ENCODE peak calls at places on chromosomes 16 and 17, in eight cellular contexts. One of them, this sample, is unnamed.

GRCh38 chr17:33595783-33596182 is 302.7 kb upstream of the ASIC2 start:
- DNase-seq in HCT116: no peak
- DNase-seq in kidney epithelial cell: no peak
- DNase-seq in kidney glomerular epithelial cell: no peak
- DNase-seq in AG04450: no peak
- DNase-seq in NCI-H146: no peak
- DNase-seq in mesendoderm: no peak
- DNase-seq in RWPE2: no peak
- DNase-seq in this sample: no peak

GRCh38 chr16:21001262-21001661 is 100.7 kb downstream of the LYRM1 start:
- DNase-seq in RWPE2: no peak
- DNase-seq in kidney epithelial cell: no peak
- DNase-seq in HCT116: peak
- DNase-seq in NCI-H146: peak
- DNase-seq in mesendoderm: peak
- DNase-seq in AG04450: no peak
- DNase-seq in kidney glomerular epithelial cell: no peak
- DNase-seq in this sample: no peak

GRCh38 chr17:41687828-41688640 is 651 bp upstream of the EIF1 start:
- DNase-seq in mesendoderm: no peak
- DNase-seq in RWPE2: no peak
- DNase-seq in kidney glomerular epithelial cell: peak
- DNase-seq in AG04450: no peak
- DNase-seq in HCT116: no peak
- DNase-seq in kidney epithelial cell: no peak
- DNase-seq in NCI-H146: peak
- DNase-seq in this sample: peak

GRCh38 chr17:20063665-20064648 is 54.8 kb downstream of the SPECC1 start:
- DNase-seq in NCI-H146: peak
- DNase-seq in kidney epithelial cell: peak
- DNase-seq in mesendoderm: no peak
- DNase-seq in AG04450: peak
- DNase-seq in kidney glomerular epithelial cell: peak
- DNase-seq in RWPE2: peak
- DNase-seq in HCT116: peak
- DNase-seq in this sample: peak

GRCh38 chr17:72539981-72540897 is 419.4 kb downstream of the SOX9 start:
- DNase-seq in mesendoderm: peak
- DNase-seq in HCT116: peak
- DNase-seq in kidney epithelial cell: no peak
- DNase-seq in NCI-H146: no peak
- DNase-seq in AG04450: no peak
- DNase-seq in kidney glomerular epithelial cell: peak
- DNase-seq in RWPE2: no peak
- DNase-seq in this sample: peak

GRCh38 chr17:16470302-16470701 is 21.7 kb downstream of the LRRC75A start:
- DNase-seq in NCI-H146: no peak
- DNase-seq in kidney epithelial cell: no peak
- DNase-seq in AG04450: no peak
- DNase-seq in kidney glomerular epithelial cell: no peak
- DNase-seq in mesendoderm: no peak
- DNase-seq in HCT116: no peak
- DNase-seq in RWPE2: no peak
- DNase-seq in this sample: no peak

GRCh38 chr17:74442670-74443515 is 11.0 kb downstream of the GPRC5C start:
- DNase-seq in HCT116: peak
- DNase-seq in mesendoderm: no peak
- DNase-seq in RWPE2: peak
- DNase-seq in AG04450: no peak
- DNase-seq in kidney glomerular epithelial cell: peak
- DNase-seq in NCI-H146: peak
- DNase-seq in kidney epithelial cell: peak
- DNase-seq in this sample: peak

GRCh38 chr17:37796081-37796480 is 51.2 kb upstream of the HNF1B start:
- DNase-seq in RWPE2: no peak
- DNase-seq in kidney epithelial cell: no peak
- DNase-seq in mesendoderm: no peak
- DNase-seq in HCT116: no peak
- DNase-seq in NCI-H146: no peak
- DNase-seq in AG04450: no peak
- DNase-seq in kidney glomerular epithelial cell: no peak
- DNase-seq in this sample: no peak

GRCh38 chr16:30491744-30492308 is 19.3 kb downstream of the ITGAL start:
- DNase-seq in AG04450: peak
- DNase-seq in kidney glomerular epithelial cell: peak
- DNase-seq in kidney epithelial cell: peak
- DNase-seq in mesendoderm: peak
- DNase-seq in HCT116: no peak
- DNase-seq in RWPE2: no peak
- DNase-seq in NCI-H146: no peak
- DNase-seq in this sample: peak

GRCh38 chr16:88758227-88758943 is 26.6 kb downstream of the PIEZO1 start:
- DNase-seq in kidney glomerular epithelial cell: no peak
- DNase-seq in RWPE2: no peak
- DNase-seq in AG04450: no peak
- DNase-seq in HCT116: no peak
- DNase-seq in mesendoderm: no peak
- DNase-seq in kidney epithelial cell: no peak
- DNase-seq in NCI-H146: no peak
- DNase-seq in this sample: peak

GRCh38 chr17:8618825-8619224 is 11.7 kb downstream of the MYH10 start:
- DNase-seq in mesendoderm: no peak
- DNase-seq in NCI-H146: no peak
- DNase-seq in kidney glomerular epithelial cell: no peak
- DNase-seq in kidney epithelial cell: no peak
- DNase-seq in RWPE2: no peak
- DNase-seq in HCT116: no peak
- DNase-seq in AG04450: no peak
- DNase-seq in this sample: no peak

This sample was measured in A172.